ENCODE peak calls at places on chromosomes 16 and 17, in eight cellular contexts. O, N, U, A, K, S, X and P are unnamed samples.

GRCh38 chr16:65745-66144 is 6.7 kb downstream of the RHBDF1 start:
- DNase-seq in O (peak; percentile 78), N (peak; percentile 89), U (peak; percentile 92), A (no peak), K (peak; percentile 71), S (peak; percentile 84), X (peak; percentile 30), P (peak; percentile 89)

GRCh38 chr16:53911506-53911905 is 207.6 kb downstream of the FTO start:
- DNase-seq in O (no peak), N (no peak), U (no peak), A (peak; percentile 14), K (peak; percentile 12), S (no peak), X (no peak), P (no peak)

GRCh38 chr17:9021158-9021984 is at the start of gene NTN1:
- DNase-seq in O (peak; percentile 55), N (peak; percentile 41), U (peak; percentile 67), A (no peak), K (peak; percentile 11), S (no peak), X (no peak), P (peak; percentile 71)

GRCh38 chr16:75486666-75487313 is 8.5 kb downstream of the CHST6 start:
- DNase-seq in O (no peak), N (no peak), U (no peak), A (no peak), K (no peak), S (no peak), X (no peak), P (no peak)

GRCh38 chr16:66166451-66166850 is 200.0 kb upstream of the CDH5 start:
- DNase-seq in O (no peak), N (no peak), U (no peak), A (no peak), K (peak; percentile 17), S (no peak), X (no peak), P (no peak)

GRCh38 chr16:17396762-17397498 is 73.8 kb downstream of the XYLT1 start:
- DNase-seq in O (no peak), N (no peak), U (peak; percentile 81), A (peak; percentile 70), K (peak; percentile 78), S (peak; percentile 29), X (peak; percentile 70), P (no peak)

GRCh38 chr17:79019631-79020584 is 4.1 kb upstream of the C1QTNF1 start:
- DNase-seq in O (peak; percentile 56), N (peak; percentile 43), U (peak; percentile 77), A (no peak), K (peak; percentile 86), S (peak; percentile 73), X (peak; percentile 53), P (no peak)

GRCh38 chr17:59901604-59902003 is 8.7 kb downstream of the RPS6KB1 start:
- DNase-seq in O (no peak), N (no peak), U (no peak), A (no peak), K (no peak), S (no peak), X (no peak), P (no peak)

GRCh38 chr17:77479817-77480508 is 339.2 kb downstream of the SEC14L1 start:
- DNase-seq in O (peak; percentile 55), N (no peak), U (no peak), A (no peak), K (peak; percentile 56), S (no peak), X (no peak), P (no peak)